ENCODE peak calls at places on chromosomes 1 and 21, in eight cellular contexts. N, Q, C, Y, O, E, T and V are unnamed samples.

GRCh38 chr1:244431166-244431565 is 20.5 kb downstream of the ADSS2 start:
- DNase-seq in N (no peak), Q (no peak), C (no peak), Y (no peak), O (no peak), E (no peak), T (no peak), V (no peak)

GRCh38 chr1:153978274-153978909 is 918 bp upstream of the JTB start:
- DNase-seq in N (no peak), Q (no peak), C (no peak), Y (no peak), O (no peak), E (no peak), T (no peak), V (no peak)

GRCh38 chr1:212621043-212621829 is 12.7 kb downstream of the ATF3 start:
- DNase-seq in N (no peak), Q (no peak), C (peak; percentile 72), Y (no peak), O (no peak), E (no peak), T (no peak), V (no peak)

GRCh38 chr1:3084154-3084553 is 15.2 kb downstream of the PRDM16 start:
- DNase-seq in N (no peak), Q (no peak), C (no peak), Y (no peak), O (no peak), E (no peak), T (no peak), V (no peak)

GRCh38 chr1:94873520-94874351 is 53.2 kb downstream of the CNN3 start:
- DNase-seq in N (no peak), Q (no peak), C (peak; percentile 20), Y (peak; percentile 40), O (no peak), E (peak; percentile 56), T (no peak), V (no peak)

GRCh38 chr1:161021168-161021958 is 411 bp upstream of the F11R start:
- DNase-seq in N (peak; percentile 98), Q (peak; percentile 99), C (peak; percentile 99), Y (peak; percentile 71), O (peak; percentile 79), E (peak; percentile 91), T (peak; percentile 93), V (peak; percentile 82)

GRCh38 chr1:211579434-211580302 is 707 bp upstream of the SLC30A1 start:
- DNase-seq in N (peak; percentile 89), Q (peak; percentile 21), C (no peak), Y (no peak), O (peak; percentile 84), E (no peak), T (no peak), V (no peak)

GRCh38 chr1:217010253-217010652 is 287.0 kb upstream of the ESRRG start:
- DNase-seq in N (no peak), Q (no peak), C (peak; percentile 4), Y (no peak), O (no peak), E (no peak), T (no peak), V (no peak)

GRCh38 chr21:44535963-44536362 is 4.0 kb downstream of the KRTAP10-1 start:
- DNase-seq in N (no peak), Q (no peak), C (no peak), Y (no peak), O (no peak), E (no peak), T (no peak), V (no peak)

GRCh38 chr21:31698461-31698860 is 33.5 kb downstream of the SCAF4 start:
- DNase-seq in N (no peak), Q (no peak), C (no peak), Y (no peak), O (no peak), E (no peak), T (no peak), V (no peak)

GRCh38 chr1:16017076-16017460 is 775 bp downstream of the HSPB7 start:
- DNase-seq in N (no peak), Q (no peak), C (no peak), Y (no peak), O (no peak), E (no peak), T (no peak), V (no peak)

GRCh38 chr1:196405839-196406238 is 202.4 kb downstream of the KCNT2 start:
- DNase-seq in N (no peak), Q (no peak), C (no peak), Y (no peak), O (no peak), E (no peak), T (no peak), V (no peak)
- H3K4me3 ChIP-seq in N (no peak overlapping the region), Q (no peak overlapping the region), C (no peak overlapping the region), Y (no peak overlapping the region), O (no peak overlapping the region), E (no peak overlapping the region), T (no peak overlapping the region), V (no peak overlapping the region)

GRCh38 chr1:170664828-170665617 is 1.1 kb downstream of the PRRX1 start:
- DNase-seq in N (peak; percentile 30), Q (no peak), C (no peak), Y (no peak), O (peak; percentile 60), E (peak; percentile 8), T (no peak), V (peak; percentile 61)
- H3K4me3 ChIP-seq in N (peak overlapping the region; percentile 45), Q (peak overlapping the region; percentile 60), C (peak overlapping the region; percentile 25), Y (peak overlapping the region; percentile 69), O (peak overlapping the region; percentile 76), E (no peak overlapping the region), T (no peak overlapping the region), V (peak overlapping the region; percentile 91)

GRCh38 chr1:110084226-110085078 is 14.0 kb upstream of the ALX3 start:
- DNase-seq in N (peak; percentile 39), Q (no peak), C (no peak), Y (peak; percentile 44), O (peak; percentile 62), E (peak; percentile 59), T (peak; percentile 38), V (no peak)
- H3K4me3 ChIP-seq in N (peak overlapping the region; percentile 59), Q (peak overlapping the region; percentile 38), C (peak overlapping the region; percentile 36), Y (peak overlapping the region; percentile 60), O (peak overlapping the region; percentile 44), E (peak overlapping the region; percentile 58), T (peak overlapping the region; percentile 65), V (peak overlapping the region; percentile 71)

DNA sequence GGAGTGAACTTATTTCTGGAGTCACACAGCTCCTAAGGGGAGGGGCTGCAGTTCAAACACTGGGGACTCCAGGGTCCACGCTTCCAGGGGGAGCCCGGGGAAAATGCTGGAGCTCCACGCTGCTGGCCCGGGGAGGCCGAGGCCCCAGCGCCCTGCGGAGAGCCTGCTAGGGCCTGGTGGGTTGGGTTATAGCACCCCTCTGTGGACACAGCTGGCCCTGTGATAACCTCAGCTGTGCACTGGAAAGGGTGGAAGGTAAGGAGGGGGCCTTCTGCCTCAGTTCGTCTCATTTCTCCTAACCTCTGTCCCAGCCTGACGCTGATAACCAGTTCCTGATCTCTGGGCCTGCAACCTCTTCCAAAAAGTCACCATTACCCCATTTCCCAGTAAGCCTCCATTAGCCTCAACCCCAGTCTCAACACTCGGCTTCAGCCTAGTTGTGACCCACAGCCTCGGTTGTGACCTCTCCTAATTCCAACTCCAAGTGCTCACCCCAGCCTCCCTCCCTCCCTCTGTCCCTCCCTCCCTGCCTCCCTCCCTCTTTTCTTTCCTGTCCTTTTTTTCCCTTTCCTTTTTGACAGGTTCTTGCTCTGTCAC is 7.1 kb downstream of the NBL1 start:
- DNase-seq in N (no peak), Q (no peak), C (no peak), Y (peak; percentile 70), O (peak; percentile 67), E (peak; percentile 55), T (no peak), V (peak; percentile 45)
- H3K4me3 ChIP-seq in N (no peak overlapping the region), Q (no peak overlapping the region), C (no peak overlapping the region), Y (no peak overlapping the region), O (no peak overlapping the region), E (no peak overlapping the region), T (no peak overlapping the region), V (no peak overlapping the region)

GRCh38 chr1:51661081-51661518 is 44.2 kb downstream of the OSBPL9 start:
- DNase-seq in N (no peak), Q (no peak), C (peak; percentile 70), Y (no peak), O (no peak), E (no peak), T (no peak), V (no peak)

GRCh38 chr1:51663721-51664120 is 46.8 kb downstream of the OSBPL9 start:
- DNase-seq in N (no peak), Q (no peak), C (no peak), Y (no peak), O (no peak), E (no peak), T (no peak), V (no peak)

GRCh38 chr1:51663105-51663504 is 46.2 kb downstream of the OSBPL9 start:
- DNase-seq in N (no peak), Q (no peak), C (no peak), Y (no peak), O (no peak), E (no peak), T (no peak), V (no peak)

GRCh38 chr1:51664412-51665240 is 47.7 kb downstream of the OSBPL9 start:
- DNase-seq in N (no peak), Q (no peak), C (no peak), Y (no peak), O (no peak), E (no peak), T (no peak), V (no peak)

GRCh38 chr1:51660570-51660969 is 43.7 kb downstream of the OSBPL9 start:
- DNase-seq in N (no peak), Q (no peak), C (no peak), Y (no peak), O (no peak), E (no peak), T (no peak), V (no peak)
- H3K4me3 ChIP-seq in N (no peak overlapping the region), Q (no peak overlapping the region), C (no peak overlapping the region), Y (no peak overlapping the region), O (no peak overlapping the region), E (no peak overlapping the region), T (no peak overlapping the region), V (peak overlapping the region; percentile 3)

GRCh38 chr1:169110265-169110664 is 3.8 kb downstream of the ATP1B1 start:
- DNase-seq in N (no peak), Q (no peak), C (no peak), Y (no peak), O (no peak), E (no peak), T (no peak), V (no peak)
- H3K4me3 ChIP-seq in N (peak overlapping the region; percentile 82), Q (no peak overlapping the region), C (peak overlapping the region; percentile 1), Y (no peak overlapping the region), O (peak overlapping the region; percentile 90), E (no peak overlapping the region), T (peak overlapping the region; percentile 1), V (peak overlapping the region; percentile 78)

GRCh38 chr1:43961692-43962091 is 8.1 kb upstream of the DPH2 start:
- DNase-seq in N (no peak), Q (no peak), C (no peak), Y (no peak), O (no peak), E (no peak), T (no peak), V (no peak)
- H3K4me3 ChIP-seq in N (no peak overlapping the region), Q (no peak overlapping the region), C (no peak overlapping the region), Y (no peak overlapping the region), O (no peak overlapping the region), E (no peak overlapping the region), T (no peak overlapping the region), V (no peak overlapping the region)